ENCODE peak calls at places on chromosome 15, in eight cellular contexts. Z is cardiac fibroblast, Y is OCI-LY7, O is tibial nerve, D is endodermal cell, W is GM06990, A is gastrocnemius medialis, S is GM23338. T is an unnamed sample.

GRCh38 chr15:77852241-77853007 is 219.7 kb upstream of the LINGO1 start:
- DNase-seq in D (peak), W (no peak), Z (no peak), S (no peak), A (no peak), Y (no peak), O (no peak), T (no peak)

GRCh38 chr15:65828566-65828965 is 36.5 kb upstream of the DENND4A start:
- DNase-seq in Z (no peak), S (no peak), A (no peak), W (no peak), O (no peak), D (no peak), Y (no peak), T (no peak)

GRCh38 chr15:37289109-37289765 is 188.9 kb upstream of the MEIS2 start:
- DNase-seq in Y (peak), W (no peak), D (peak), Z (peak), S (peak), O (no peak), A (no peak), T (no peak)

GRCh38 chr15:45454825-45455224 is 67.7 kb downstream of the SLC30A4 start:
- DNase-seq in D (no peak), W (peak), O (peak), S (no peak), Z (peak), A (peak), Y (peak), T (peak)

GRCh38 chr15:31261266-31262142 is 65.1 kb upstream of the KLF13 start:
- DNase-seq in O (no peak), Z (no peak), D (peak), A (no peak), S (no peak), Y (no peak), W (no peak), T (no peak)

GRCh38 chr15:36432162-36432561 is 147.3 kb upstream of the CDIN1 start:
- DNase-seq in D (no peak), W (no peak), S (no peak), Z (peak), Y (no peak), O (no peak), A (no peak), T (no peak)

GRCh38 chr15:68817304-68818087 is 3.2 kb downstream of the ANP32A start:
- DNase-seq in Z (peak), W (peak), O (peak), S (peak), Y (peak), D (peak), A (peak), T (peak)

GRCh38 chr15:65028921-65029735 is at the start of gene MTFMT:
- DNase-seq in A (peak), W (peak), O (peak), Y (peak), D (peak), S (peak), Z (peak), T (no peak)

GRCh38 chr15:28080386-28080785 is 18.7 kb downstream of the OCA2 start:
- DNase-seq in A (no peak), D (no peak), Z (no peak), O (no peak), W (no peak), S (peak), Y (no peak), T (no peak)

GRCh38 chr15:43225201-43225949 is 4.6 kb upstream of the EPB42 start:
- DNase-seq in W (no peak), Z (peak), Y (peak), D (peak), S (peak), A (peak), O (peak), T (peak)

GRCh38 chr15:62895905-62896316 is 146.6 kb upstream of the TPM1 start:
- DNase-seq in W (no peak), Y (no peak), A (no peak), D (no peak), S (no peak), Z (peak), O (no peak), T (no peak)

GRCh38 chr15:40366204-40367037 is 8.4 kb downstream of the DISP2 start:
- DNase-seq in Y (no peak), Z (no peak), S (no peak), A (no peak), O (no peak), W (no peak), D (peak), T (no peak)

GRCh38 chr15:39426552-39427532 is 154.0 kb upstream of the THBS1 start:
- DNase-seq in A (peak), Y (no peak), S (no peak), O (peak), Z (peak), D (no peak), W (peak), T (peak)

GRCh38 chr15:52137432-52138357 is 25.1 kb upstream of the BCL2L10 start:
- DNase-seq in W (no peak), Y (no peak), A (no peak), D (peak), O (no peak), S (no peak), Z (no peak), T (no peak)

GRCh38 chr15:62059818-62060115 is 480 bp downstream of the VPS13C start:
- DNase-seq in Z (peak), S (no peak), A (peak), W (peak), Y (peak), D (no peak), O (peak), T (peak)

GRCh38 chr15:28944696-28945300 is 59.0 kb downstream of the APBA2 start:
- DNase-seq in Z (no peak), Y (no peak), W (no peak), A (no peak), D (peak), S (no peak), O (no peak), T (no peak)

GRCh38 chr15:39698444-39699390 is 83.9 kb downstream of the FSIP1 start:
- DNase-seq in D (no peak), A (no peak), S (no peak), O (no peak), W (no peak), Y (no peak), Z (no peak), T (no peak)

GRCh38 chr15:56537881-56538280 is 72.9 kb upstream of the MNS1 start:
- DNase-seq in A (peak), S (no peak), Z (peak), D (peak), O (no peak), Y (peak), W (peak), T (no peak)

GRCh38 chr15:56919708-56920637 is 1.5 kb downstream of the TCF12 start:
- DNase-seq in A (peak), Z (peak), W (no peak), S (peak), Y (peak), O (no peak), D (peak), T (no peak)

GRCh38 chr15:78574944-78575343 is 9.6 kb downstream of the CHRNA5 start:
- DNase-seq in Y (no peak), D (no peak), S (no peak), A (no peak), O (no peak), Z (no peak), W (no peak), T (no peak)

GRCh38 chr15:64749167-64749566 is 26.2 kb downstream of the RBPMS2 start:
- DNase-seq in W (no peak), Y (no peak), S (no peak), O (no peak), Z (peak), D (no peak), A (peak), T (no peak)

GRCh38 chr15:97728791-97729190 is 231.7 kb upstream of the ARRDC4 start:
- DNase-seq in W (no peak), A (no peak), Y (no peak), S (no peak), O (no peak), Z (no peak), D (no peak), T (no peak)

GRCh38 chr15:98755781-98756180 is 107.4 kb downstream of the IGF1R start:
- DNase-seq in A (no peak), W (no peak), O (no peak), D (no peak), Y (no peak), Z (no peak), S (no peak), T (no peak)

GRCh38 chr15:70241561-70242320 is 144.0 kb upstream of the TLE3 start:
- DNase-seq in O (no peak), D (peak), Z (no peak), A (peak), Y (no peak), W (no peak), S (no peak), T (no peak)

GRCh38 chr15:99401971-99402732 is 150.9 kb downstream of the LRRC28 start:
- DNase-seq in D (peak), W (no peak), O (no peak), A (no peak), Y (no peak), Z (no peak), S (no peak), T (no peak)

GRCh38 chr15:88115529-88116152 is 140.9 kb downstream of the NTRK3 start:
- DNase-seq in W (no peak), Y (no peak), D (no peak), Z (no peak), S (no peak), O (no peak), A (no peak), T (no peak)

GRCh38 chr15:62603757-62604156 is 438.7 kb upstream of the C2CD4B start:
- DNase-seq in D (no peak), S (no peak), Z (peak), A (no peak), O (no peak), W (no peak), Y (no peak), T (no peak)

GRCh38 chr15:88752956-88753355 is 50.3 kb upstream of the ACAN start:
- DNase-seq in O (no peak), Z (no peak), W (no peak), A (no peak), D (no peak), Y (no peak), S (no peak), T (no peak)

GRCh38 chr15:89364341-89364740 is 29.7 kb upstream of the POLG start:
- DNase-seq in W (no peak), D (no peak), Y (no peak), Z (no peak), S (no peak), O (peak), A (no peak), T (no peak)

GRCh38 chr15:84992157-84992940 is 10.7 kb downstream of the PDE8A start:
- DNase-seq in S (no peak), W (no peak), D (no peak), A (no peak), O (no peak), Y (no peak), Z (peak), T (no peak)

GRCh38 chr15:74174966-74175270 is 1.4 kb downstream of the ISLR start:
- DNase-seq in W (no peak), D (peak), Y (no peak), S (no peak), Z (no peak), O (no peak), A (no peak), T (no peak)

GRCh38 chr15:60631620-60632019 is 152.7 kb upstream of the ICE2 start:
- DNase-seq in A (no peak), Y (no peak), D (no peak), S (no peak), O (no peak), Z (no peak), W (no peak), T (no peak)

GRCh38 chr15:56491110-56491722 is 26.3 kb upstream of the MNS1 start:
- DNase-seq in O (peak), W (no peak), A (peak), D (peak), Y (peak), Z (peak), S (peak), T (peak)

GRCh38 chr15:29656636-29657475 is 165.4 kb downstream of the TJP1 start:
- DNase-seq in Z (peak), D (peak), A (no peak), S (peak), O (no peak), W (no peak), Y (no peak), T (no peak)

GRCh38 chr15:45734244-45734643 is 99.4 kb downstream of the SQOR start:
- DNase-seq in O (no peak), W (no peak), D (no peak), Y (peak), Z (no peak), S (no peak), A (no peak), T (no peak)

GRCh38 chr15:59993950-59994401 is 10.1 kb upstream of the FOXB1 start:
- DNase-seq in O (no peak), W (no peak), A (no peak), S (peak), Y (no peak), Z (no peak), D (peak), T (no peak)

DNA sequence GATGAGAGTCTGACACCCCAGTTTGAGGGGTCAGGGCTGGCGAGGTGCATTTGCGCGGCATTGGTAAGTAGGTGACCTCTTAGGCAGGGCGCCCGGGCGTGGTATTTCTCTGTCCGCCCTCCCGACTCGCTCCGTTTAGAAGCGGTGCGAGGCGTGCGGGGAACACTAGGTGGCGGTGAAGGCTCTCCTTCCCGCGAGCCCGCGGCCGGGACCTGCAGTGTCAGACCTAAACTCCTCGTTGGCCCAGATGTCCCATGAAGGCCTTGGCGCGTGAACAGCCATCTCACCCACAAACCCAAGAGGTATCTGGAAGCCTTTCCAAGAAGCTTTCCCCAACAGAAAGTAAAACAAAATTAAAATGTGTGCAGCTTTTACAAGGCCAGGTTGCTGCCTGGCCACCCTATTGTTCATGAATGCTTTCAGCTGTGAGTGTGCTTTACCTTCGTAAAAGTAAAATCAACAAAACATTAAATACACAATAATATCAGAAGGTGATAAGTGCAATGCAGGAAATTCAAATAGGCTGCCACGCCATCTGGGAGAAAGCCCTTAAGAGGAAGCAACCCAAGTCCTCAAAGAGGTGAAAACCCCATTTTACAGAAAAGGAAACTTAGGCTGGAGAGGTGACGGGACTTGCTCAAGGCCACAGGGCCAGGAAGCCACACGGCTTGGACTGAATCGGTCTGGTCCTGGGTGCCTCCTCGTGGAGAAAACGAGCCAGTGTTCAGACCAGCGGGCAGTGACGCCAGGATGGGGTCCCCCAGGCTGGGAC is 120.3 kb downstream of the ETFA start:
- DNase-seq in W (peak), Z (peak), S (peak), O (peak), A (peak), D (peak), Y (peak), T (peak)
- H3K4me3 ChIP-seq in W (peak), Z (no peak), S (peak), O (peak), A (no peak), D (no peak), Y (no peak), T (peak)

DNA sequence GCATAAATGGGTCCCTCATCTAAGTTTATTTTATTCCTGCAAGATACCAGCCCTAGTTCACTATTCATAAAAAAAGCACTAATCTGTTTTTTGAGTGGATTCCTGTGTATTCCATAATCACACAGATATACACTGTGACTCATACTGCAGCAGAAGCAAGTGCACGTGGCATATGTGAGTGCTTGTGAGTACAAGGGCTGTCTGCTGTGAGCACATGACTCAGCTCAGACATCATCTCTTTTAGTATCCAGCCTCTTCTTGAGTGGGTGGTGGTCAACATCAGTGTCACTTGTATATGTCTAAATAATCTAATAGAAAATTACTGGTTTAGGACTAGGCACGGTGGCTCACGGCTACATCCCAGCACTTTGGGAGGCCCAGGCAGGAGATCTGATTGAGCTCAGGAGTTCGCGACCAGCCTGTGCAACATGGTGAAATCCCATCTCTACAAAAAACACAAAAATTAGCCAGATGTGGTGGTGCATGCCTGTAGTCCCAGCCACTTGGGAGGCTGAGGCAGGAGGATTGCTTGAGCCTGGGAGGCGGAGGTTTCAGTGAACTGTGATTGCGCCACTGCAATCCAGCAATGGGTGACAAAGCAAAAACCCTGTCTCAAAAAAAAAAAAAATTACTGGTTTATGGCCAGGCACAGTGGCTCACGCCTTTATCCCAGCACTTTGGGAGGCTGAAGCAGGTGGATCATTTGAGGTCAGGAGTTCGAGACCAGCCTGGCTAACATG is 49.8 kb downstream of the NIPA2 start:
- DNase-seq in A (no peak), Y (no peak), W (no peak), S (no peak), O (no peak), Z (peak), D (no peak), T (no peak)
- TF ChIP-seq CTCF in A (no peak), Y (no peak), W (no peak), S (no peak), O (no peak), Z (no peak), D (no peak), T (no peak)

GRCh38 chr15:32908135-32908801 is 190.5 kb downstream of the GREM1 start:
- DNase-seq in D (no peak), A (no peak), S (no peak), O (no peak), Y (peak), W (peak), Z (peak), T (peak)
- H3K4me3 ChIP-seq in D (no peak), A (no peak), S (no peak), O (no peak), Y (peak), W (peak), Z (no peak), T (no peak)

GRCh38 chr15:101578443-101578894 is 73.7 kb downstream of the TM2D3 start:
- DNase-seq in S (peak), Y (no peak), W (no peak), Z (peak), D (peak), A (no peak), O (no peak), T (no peak)
- TF ChIP-seq CTCF in S (peak), Y (peak), W (peak), Z (peak), D (peak), A (peak), O (no peak), T (peak)

GRCh38 chr15:72197460-72198409 is at the start of gene GRAMD2A:
- DNase-seq in A (no peak), D (peak), O (no peak), S (peak), W (peak), Z (peak), Y (no peak), T (no peak)
- H3K4me3 ChIP-seq in A (peak), D (peak), O (peak), S (peak), W (no peak), Z (peak), Y (no peak), T (peak)

GRCh38 chr15:44246521-44247268 is 41.8 kb upstream of the GOLM2 start:
- DNase-seq in Y (no peak), Z (peak), A (no peak), S (no peak), D (no peak), O (no peak), W (no peak), T (no peak)

GRCh38 chr15:44243146-44243545 is 45.4 kb upstream of the GOLM2 start:
- DNase-seq in A (no peak), Y (no peak), O (no peak), W (no peak), D (no peak), S (no peak), Z (no peak), T (no peak)

DNA sequence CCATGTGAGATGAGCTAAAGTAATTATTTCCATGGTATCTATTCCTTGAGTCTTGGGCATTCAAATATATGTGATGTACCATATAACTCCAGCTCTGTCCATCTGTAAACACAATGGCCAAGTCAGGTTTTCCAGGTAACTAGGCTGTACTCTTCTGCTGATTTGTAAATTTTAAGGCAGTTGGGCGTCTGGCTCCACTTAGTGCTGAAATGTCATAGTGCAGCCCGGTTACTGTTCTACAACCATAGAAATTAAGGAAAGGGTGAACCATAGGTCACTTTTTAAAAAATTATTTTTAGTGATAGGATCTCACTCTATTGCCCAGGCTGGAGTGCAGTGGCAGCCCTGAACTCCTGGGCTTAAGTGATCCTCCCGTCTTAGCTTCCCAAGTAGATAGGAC is 44.7 kb upstream of the GOLM2 start:
- DNase-seq in W (no peak), D (no peak), Z (no peak), O (no peak), S (peak), A (no peak), Y (no peak), T (no peak)
- TF ChIP-seq CTCF in W (peak), D (peak), Z (no peak), O (no peak), S (peak), A (no peak), Y (peak), T (no peak)

GRCh38 chr15:76309561-76310330 is 1.5 kb downstream of the ETFA start:
- DNase-seq in Z (peak), A (no peak), Y (no peak), S (no peak), O (no peak), D (no peak), W (no peak), T (no peak)
- H3K4me3 ChIP-seq in Z (peak), A (peak), Y (peak), S (peak), O (no peak), D (peak), W (peak), T (peak)

DNA sequence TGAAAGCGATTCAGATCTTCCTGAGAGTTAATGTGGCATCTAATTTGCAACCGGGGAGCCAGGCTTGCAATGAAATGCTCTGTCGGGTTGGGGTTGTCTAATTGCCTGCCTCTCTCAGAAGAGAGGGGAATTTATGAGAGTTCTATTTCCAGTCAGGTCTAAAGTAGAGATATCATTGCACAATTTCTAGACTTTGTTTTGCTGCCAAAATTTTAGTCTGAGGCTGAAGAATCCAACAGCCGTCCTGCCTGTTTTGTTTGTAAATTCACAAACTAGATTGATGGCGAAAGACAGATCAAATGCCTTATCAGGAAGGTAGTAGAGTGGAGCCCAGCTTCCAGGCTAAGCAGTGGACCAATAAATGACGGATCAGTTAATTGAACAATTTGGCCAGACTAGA is 630 bp downstream of the LIPC start:
- DNase-seq in D (no peak), W (no peak), Z (peak), Y (no peak), A (no peak), S (no peak), O (no peak), T (no peak)
- TF ChIP-seq CTCF in D (no peak), W (no peak), Z (no peak), Y (no peak), A (no peak), S (no peak), O (no peak), T (no peak)

T was measured in GM12864.